ENCODE peak calls at places on chromosomes 12 and 14, in six cellular contexts. U is A673; P is heart right ventricle; Z is CD8-positive, alpha-beta memory T cell; V is kidney; H is tibial nerve. B is an unnamed sample.

GRCh38 chr12:62834971-62835547 is 99.9 kb downstream of the PPM1H start:
- DNase-seq in Z (no peak), V (no peak), P (no peak), H (no peak), U (no peak), B (no peak)

GRCh38 chr14:88044129-88044727 is 39.3 kb downstream of the GPR65 start:
- DNase-seq in H (no peak), U (no peak), V (no peak), P (no peak), Z (no peak), B (no peak)

GRCh38 chr12:8818526-8818925 is 3.9 kb upstream of the A2ML1 start:
- DNase-seq in V (no peak), P (no peak), Z (no peak), U (no peak), H (no peak), B (no peak)

GRCh38 chr14:59622641-59623040 is 46.0 kb upstream of the CCDC175 start:
- DNase-seq in Z (no peak), U (no peak), V (no peak), H (no peak), P (no peak), B (no peak)

GRCh38 chr12:75657866-75658265 is 146.5 kb upstream of the KRR1 start:
- DNase-seq in Z (no peak), P (no peak), H (no peak), U (no peak), V (no peak), B (no peak)

GRCh38 chr14:94681300-94682060 is 69.3 kb downstream of the SERPINA3 start:
- DNase-seq in U (peak; percentile 56), P (no peak), H (peak; percentile 22), Z (no peak), V (no peak), B (no peak)

GRCh38 chr12:116528067-116528466 is 31.1 kb upstream of the MAP1LC3B2 start:
- DNase-seq in V (no peak), Z (no peak), U (peak; percentile 87), P (no peak), H (no peak), B (no peak)

GRCh38 chr14:91377700-91378652 is 39.6 kb downstream of the CCDC88C start:
- DNase-seq in P (no peak), U (no peak), H (no peak), Z (no peak), V (no peak), B (no peak)

GRCh38 chr12:122062832-122063690 is 15.5 kb upstream of the MLXIP start:
- DNase-seq in H (peak; percentile 44), V (peak; percentile 90), Z (no peak), P (peak; percentile 41), U (no peak), B (no peak)

GRCh38 chr14:65057704-65058103 is 44.6 kb downstream of the MAX start:
- DNase-seq in H (no peak), V (no peak), Z (no peak), U (no peak), P (no peak), B (no peak)

GRCh38 chr12:104109446-104110271 is 28.4 kb downstream of the NFYB start:
- DNase-seq in H (no peak), V (no peak), Z (no peak), U (peak; percentile 13), P (no peak), B (no peak)

GRCh38 chr14:41749425-41749824 is 142.7 kb downstream of the LRFN5 start:
- DNase-seq in Z (no peak), U (peak; percentile 49), H (no peak), P (no peak), V (no peak), B (no peak)

GRCh38 chr14:29865299-29865698 is 62.3 kb downstream of the PRKD1 start:
- DNase-seq in H (no peak), U (peak; percentile 25), Z (no peak), V (no peak), P (no peak), B (no peak)

GRCh38 chr14:29868000-29868399 is 59.6 kb downstream of the PRKD1 start:
- DNase-seq in U (peak; percentile 34), H (no peak), V (no peak), P (no peak), Z (no peak), B (no peak)
- H3K9me3 ChIP-seq in U (no peaks in the 10 kb centered on the region), H (no peaks in the 10 kb centered on the region), V (no peaks in the 10 kb centered on the region), P (no peaks in the 10 kb centered on the region), Z (no peaks in the 10 kb centered on the region), B (no peaks in the 10 kb centered on the region)

GRCh38 chr14:106826833-106827369 is 1300.5 kb downstream of the TMEM121 start:
- DNase-seq in Z (no peak), V (no peak), H (no peak), P (no peak), U (no peak), B (no peak)

GRCh38 chr14:106822905-106823304 is 1296.5 kb downstream of the TMEM121 start:
- DNase-seq in U (no peak), P (no peak), V (no peak), H (no peak), Z (no peak), B (no peak)

GRCh38 chr14:106823552-106823951 is 1297.2 kb downstream of the TMEM121 start:
- DNase-seq in V (no peak), Z (no peak), H (no peak), P (no peak), U (no peak), B (no peak)

GRCh38 chr14:106820119-106820518 is 1293.7 kb downstream of the TMEM121 start:
- DNase-seq in H (no peak), U (no peak), P (no peak), V (no peak), Z (no peak), B (no peak)

GRCh38 chr14:106821119-106821518 is 1294.7 kb downstream of the TMEM121 start:
- DNase-seq in H (no peak), V (no peak), Z (no peak), P (no peak), U (no peak), B (no peak)
- H3K9me3 ChIP-seq in H (no peaks in the 10 kb centered on the region), V (no peaks in the 10 kb centered on the region), Z (no peaks in the 10 kb centered on the region), P (no peaks in the 10 kb centered on the region), U (no peaks in the 10 kb centered on the region), B (no peaks in the 10 kb centered on the region)

DNA sequence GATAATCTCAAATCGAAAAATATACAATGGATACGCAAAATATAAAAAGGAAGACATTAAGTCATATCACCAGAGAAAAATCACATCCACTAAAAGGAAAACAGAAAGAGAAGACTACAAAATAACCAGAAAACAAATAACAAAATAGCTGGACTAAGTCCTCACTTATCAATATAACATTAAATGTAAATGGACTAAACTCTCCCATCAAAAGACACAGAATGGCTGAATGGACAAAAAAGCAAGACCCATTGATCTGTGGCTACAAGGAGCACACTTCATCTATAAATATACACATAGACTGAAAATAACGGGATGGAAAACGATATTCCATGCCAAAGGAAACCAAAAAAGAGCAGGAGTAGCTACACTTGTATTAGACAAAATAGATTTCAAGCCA is 161.0 kb upstream of the PRKD1 start:
- DNase-seq in H (no peak), V (no peak), U (no peak), P (no peak), Z (no peak), B (no peak)
- H3K9me3 ChIP-seq in H (no peaks in the 10 kb centered on the region), V (peaks cover 10% of the 10 kb centered on the region), U (no peaks in the 10 kb centered on the region), P (peaks cover 47% of the 10 kb centered on the region), Z (no peaks in the 10 kb centered on the region), B (no peaks in the 10 kb centered on the region)

GRCh38 chr12:132342828-132343227 is 13.4 kb upstream of the GALNT9 start:
- DNase-seq in V (no peak), Z (no peak), P (no peak), H (no peak), U (no peak), B (no peak)

GRCh38 chr12:132343294-132343972 is 14.0 kb upstream of the GALNT9 start:
- DNase-seq in P (no peak), U (peak; percentile 52), Z (no peak), H (no peak), V (no peak), B (no peak)

GRCh38 chr12:132344601-132345000 is 15.2 kb upstream of the GALNT9 start:
- DNase-seq in Z (no peak), U (no peak), V (no peak), H (no peak), P (no peak), B (no peak)

GRCh38 chr12:132345126-132345525 is 15.7 kb upstream of the GALNT9 start:
- DNase-seq in P (no peak), V (no peak), Z (no peak), H (no peak), U (no peak), B (no peak)

GRCh38 chr12:132344181-132344580 is 14.8 kb upstream of the GALNT9 start:
- DNase-seq in P (no peak), Z (no peak), V (no peak), H (no peak), U (no peak), B (no peak)
- H3K9me3 ChIP-seq in P (no peaks in the 10 kb centered on the region), Z (no peaks in the 10 kb centered on the region), V (no peaks in the 10 kb centered on the region), H (no peaks in the 10 kb centered on the region), U (no peaks in the 10 kb centered on the region), B (no peaks in the 10 kb centered on the region)

GRCh38 chr12:130162267-130162666 is at the start of gene FZD10:
- DNase-seq in V (peak; percentile 83), U (no peak), H (peak; percentile 32), P (peak; percentile 40), Z (no peak), B (no peak)
- H3K9me3 ChIP-seq in V (no peaks in the 10 kb centered on the region), U (peaks cover 4% of the 10 kb centered on the region), H (no peaks in the 10 kb centered on the region), P (no peaks in the 10 kb centered on the region), Z (no peaks in the 10 kb centered on the region), B (no peaks in the 10 kb centered on the region)

GRCh38 chr12:54355104-54355815 is 9.0 kb downstream of the GPR84 start:
- DNase-seq in U (no peak), V (no peak), P (no peak), Z (no peak), H (no peak), B (no peak)

GRCh38 chr12:54356228-54356627 is 8.1 kb downstream of the GPR84 start:
- DNase-seq in Z (no peak), U (no peak), V (no peak), H (no peak), P (no peak), B (no peak)

GRCh38 chr12:54352022-54352531 is 12.2 kb downstream of the GPR84 start:
- DNase-seq in H (no peak), P (peak; percentile 65), Z (no peak), U (peak; percentile 69), V (peak; percentile 89), B (no peak)

GRCh38 chr12:54350743-54351142 is 13.5 kb downstream of the GPR84 start:
- DNase-seq in Z (no peak), U (no peak), V (no peak), H (no peak), P (no peak), B (no peak)

GRCh38 chr12:54352891-54353874 is 11.1 kb downstream of the GPR84 start:
- DNase-seq in U (no peak), Z (no peak), H (no peak), V (no peak), P (no peak), B (no peak)
- H3K9me3 ChIP-seq in U (no peaks in the 10 kb centered on the region), Z (no peaks in the 10 kb centered on the region), H (no peaks in the 10 kb centered on the region), V (no peaks in the 10 kb centered on the region), P (no peaks in the 10 kb centered on the region), B (no peaks in the 10 kb centered on the region)

GRCh38 chr14:105856676-105857222 is 330.4 kb downstream of the TMEM121 start:
- DNase-seq in H (no peak), V (no peak), U (no peak), Z (peak; percentile 0), P (peak; percentile 2), B (no peak)
- H3K9me3 ChIP-seq in H (no peaks in the 10 kb centered on the region), V (no peaks in the 10 kb centered on the region), U (no peaks in the 10 kb centered on the region), Z (no peaks in the 10 kb centered on the region), P (no peaks in the 10 kb centered on the region), B (no peaks in the 10 kb centered on the region)

B was measured in T-helper 17 cell.